ENCODE peak calls at places on chromosomes 12 and 14, in six cellular contexts. A is astrocyte of the spinal cord, Z is PC-3, O is neural crest cell, C is AG10803, R is fibroblast of the aortic adventitia. W is an unnamed sample.

GRCh38 chr12:15526033-15526432 is 203.7 kb downstream of the PTPRO start:
- DNase-seq in A (no peak), O (no peak), Z (no peak), C (no peak), R (no peak), W (no peak)

GRCh38 chr14:76245097-76245496 is 93.4 kb downstream of the GPATCH2L start:
- DNase-seq in R (no peak), A (no peak), O (no peak), Z (peak; percentile 40), C (peak; percentile 28), W (no peak)

GRCh38 chr12:113933201-113933786 is 32.8 kb downstream of the RBM19 start:
- DNase-seq in C (peak; percentile 64), R (peak; percentile 62), O (peak; percentile 21), Z (no peak), A (peak; percentile 92), W (peak; percentile 18)

GRCh38 chr12:131928080-131928764 is 854 bp upstream of the PUS1 start:
- DNase-seq in R (peak; percentile 15), C (peak; percentile 27), Z (peak; percentile 17), A (no peak), O (no peak), W (no peak)

GRCh38 chr14:104130974-104131651 is 7.3 kb upstream of the KIF26A start:
- DNase-seq in C (peak; percentile 4), R (peak; percentile 4), O (no peak), A (no peak), Z (peak; percentile 79), W (no peak)

GRCh38 chr12:114901316-114901715 is 217.3 kb upstream of the TBX3 start:
- DNase-seq in R (no peak), C (no peak), Z (peak; percentile 64), A (no peak), O (no peak), W (no peak)

GRCh38 chr14:91348861-91349465 is 68.7 kb downstream of the CCDC88C start:
- DNase-seq in Z (no peak), C (peak; percentile 28), A (no peak), R (peak; percentile 7), O (no peak), W (no peak)

GRCh38 chr14:73223049-73223448 is 14.3 kb upstream of the PAPLN start:
- DNase-seq in C (peak; percentile 76), Z (no peak), O (no peak), A (no peak), R (no peak), W (no peak)

GRCh38 chr12:18502422-18502821 is 235.4 kb downstream of the PLCZ1 start:
- DNase-seq in A (no peak), Z (peak; percentile 47), R (no peak), C (no peak), O (no peak), W (no peak)

GRCh38 chr14:43793579-43793978 is 713.5 kb downstream of the FSCB start:
- DNase-seq in C (no peak), R (no peak), A (no peak), O (no peak), Z (no peak), W (no peak)

GRCh38 chr12:93106910-93107309 is 177.8 kb upstream of the EEA1 start:
- DNase-seq in O (no peak), A (no peak), C (no peak), R (no peak), Z (no peak), W (no peak)

GRCh38 chr12:126708492-126708896 is 1558.5 kb upstream of the TMEM132C start:
- DNase-seq in O (no peak), A (peak; percentile 83), R (peak; percentile 95), C (peak; percentile 67), Z (peak; percentile 7), W (peak; percentile 76)

GRCh38 chr12:65741662-65742480 is 82.4 kb upstream of the HMGA2 start:
- DNase-seq in C (peak; percentile 41), A (peak; percentile 64), O (peak; percentile 62), Z (no peak), R (peak; percentile 57), W (no peak)

GRCh38 chr12:34400986-34401658 is 378.8 kb downstream of the ALG10 start:
- DNase-seq in C (no peak), A (no peak), O (no peak), Z (no peak), R (no peak), W (no peak)

GRCh38 chr12:99386907-99387306 is 260.6 kb upstream of the GARIN6 start:
- DNase-seq in A (peak; percentile 47), Z (peak; percentile 76), R (peak; percentile 1), O (no peak), C (peak; percentile 31), W (peak; percentile 24)

GRCh38 chr12:110501378-110501721 is 561 bp downstream of the VPS29 start:
- DNase-seq in A (peak; percentile 40), Z (peak; percentile 60), O (no peak), C (peak; percentile 46), R (peak; percentile 28), W (peak; percentile 4)

GRCh38 chr12:124523071-124523470 is 44.3 kb downstream of the NCOR2 start:
- DNase-seq in C (peak; percentile 53), Z (no peak), R (no peak), A (no peak), O (no peak), W (no peak)

GRCh38 chr12:13044859-13045384 is 741 bp downstream of the FAM234B start:
- DNase-seq in Z (peak; percentile 7), C (no peak), O (no peak), A (peak; percentile 10), R (peak; percentile 22), W (no peak)

GRCh38 chr14:103890052-103890371 is 38.2 kb upstream of the TDRD9 start:
- DNase-seq in R (no peak), A (no peak), C (no peak), Z (no peak), O (no peak), W (no peak)

GRCh38 chr14:100554696-100555320 is 32.4 kb downstream of the BEGAIN start:
- DNase-seq in R (no peak), C (no peak), O (no peak), A (no peak), Z (no peak), W (no peak)

GRCh38 chr12:131452444-131452860 is 258.4 kb upstream of the SFSWAP start:
- DNase-seq in Z (peak; percentile 69), A (no peak), R (no peak), O (peak; percentile 50), C (no peak), W (no peak)

GRCh38 chr12:111322336-111323250 is 46.3 kb downstream of the PHETA1 start:
- DNase-seq in Z (no peak), C (peak; percentile 18), O (no peak), A (peak; percentile 53), R (no peak), W (no peak)

GRCh38 chr14:99729991-99730875 is 46.1 kb downstream of the CYP46A1 start:
- DNase-seq in A (peak; percentile 25), Z (peak; percentile 76), R (peak; percentile 39), O (peak; percentile 98), C (peak; percentile 9), W (no peak)

GRCh38 chr12:12903642-12904609 is 12.6 kb downstream of the GPRC5A start:
- DNase-seq in A (no peak), R (no peak), Z (peak; percentile 25), C (no peak), O (no peak), W (no peak)

GRCh38 chr12:122421263-122421814 is 1.1 kb downstream of the CLIP1 start:
- DNase-seq in C (peak; percentile 50), O (no peak), R (peak; percentile 69), A (peak; percentile 57), Z (peak; percentile 62), W (no peak)
- TF ChIP-seq CTCF in C (no peak), O (no peak), R (no peak), A (no peak), Z (no peak), W (no peak)

GRCh38 chr12:11805043-11805442 is 155.6 kb downstream of the ETV6 start:
- DNase-seq in A (no peak), O (no peak), C (no peak), Z (no peak), R (no peak), W (no peak)
- TF ChIP-seq CTCF in A (peak; percentile 9), O (peak; percentile 40), C (peak; percentile 18), Z (peak; percentile 33), R (peak; percentile 7), W (peak; percentile 29)

GRCh38 chr12:57897296-57897974 is 43.9 kb upstream of the ATP23 start:
- DNase-seq in C (no peak), R (no peak), A (no peak), Z (no peak), O (no peak), W (no peak)

GRCh38 chr12:57896139-57896436 is 45.3 kb upstream of the ATP23 start:
- DNase-seq in C (peak; percentile 33), A (peak; percentile 36), R (peak; percentile 55), O (no peak), Z (no peak), W (no peak)

GRCh38 chr12:57895337-57896138 is 45.8 kb upstream of the ATP23 start:
- DNase-seq in R (no peak), A (peak; percentile 44), Z (no peak), O (no peak), C (no peak), W (no peak)

GRCh38 chr12:57898308-57898970 is 42.9 kb upstream of the ATP23 start:
- DNase-seq in Z (no peak), C (no peak), R (no peak), O (no peak), A (peak; percentile 1), W (no peak)

DNA sequence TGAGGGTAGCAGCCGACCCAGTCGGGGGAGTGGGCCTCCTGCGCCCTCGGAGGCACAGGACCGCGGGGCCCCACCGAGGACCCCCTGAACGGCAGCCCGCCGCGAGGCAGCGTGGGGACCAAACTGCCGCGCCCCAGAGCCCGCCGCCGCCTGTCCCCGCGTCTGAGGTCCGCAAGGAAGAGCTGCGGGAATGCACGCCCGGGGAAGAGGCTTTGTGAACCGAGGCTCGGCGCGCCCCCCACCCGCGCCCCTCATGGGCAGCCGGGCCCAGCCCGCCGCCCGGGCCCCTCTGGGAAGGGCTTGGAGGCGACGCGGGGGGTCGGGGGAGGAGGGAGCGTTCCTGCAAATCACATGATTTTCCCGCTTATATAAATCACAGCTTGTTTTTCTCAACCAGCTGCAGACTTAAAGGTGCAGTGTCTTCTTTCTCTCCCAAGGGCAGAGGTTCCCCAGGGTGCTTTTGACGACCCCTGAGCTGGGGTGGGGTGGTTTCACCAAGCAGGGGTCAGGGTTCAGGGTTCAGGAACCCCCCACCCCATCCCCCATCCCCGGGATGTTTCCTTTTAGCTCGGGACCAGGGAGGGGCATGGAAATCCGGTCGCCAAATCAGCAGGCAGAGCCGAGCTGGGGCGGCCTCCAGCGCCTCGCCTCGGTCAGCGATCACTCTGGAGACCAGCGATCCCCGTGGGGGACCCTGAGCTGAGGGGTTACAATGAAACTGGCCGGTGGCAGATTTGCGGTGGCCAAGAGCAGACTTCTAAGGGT is 44.7 kb upstream of the ATP23 start:
- DNase-seq in R (peak; percentile 84), A (peak; percentile 75), O (peak; percentile 49), Z (no peak), C (peak; percentile 64), W (no peak)
- TF ChIP-seq CTCF in R (peak; percentile 49), A (peak; percentile 49), O (no peak), Z (no peak), C (peak; percentile 54), W (peak; percentile 50)

GRCh38 chr12:127893875-127894635 is 372.9 kb upstream of the TMEM132C start:
- DNase-seq in C (no peak), Z (peak; percentile 53), O (no peak), A (no peak), R (peak; percentile 33), W (no peak)
- TF ChIP-seq CTCF in C (peak; percentile 48), Z (peak; percentile 77), O (peak; percentile 64), A (peak; percentile 49), R (peak; percentile 40), W (peak; percentile 42)

W was measured in AG09309.